ENCODE peak calls at places on chromosomes 16 and 17, in eight cellular contexts. One of them, this sample, is unnamed.

GRCh38 chr16:71846443-71846842 is 667 bp downstream of the ATXN1L start:
- DNase-seq in mucosa of descending colon: no peak
- DNase-seq in HFF-Myc: no peak
- DNase-seq in cardiac muscle cell: peak; percentile 27
- DNase-seq in WTC11: peak; percentile 21
- DNase-seq in tibial nerve: no peak
- DNase-seq in psoas muscle: no peak
- DNase-seq in activated CD8-positive, alpha-beta T cell treated with anti-CD3 and anti-CD28 coated beads for 36 hours: peak; percentile 36
- DNase-seq in this sample: no peak

GRCh38 chr17:10790491-10791401 is 13.2 kb downstream of the TMEM238L start:
- DNase-seq in mucosa of descending colon: no peak
- DNase-seq in HFF-Myc: no peak
- DNase-seq in cardiac muscle cell: no peak
- DNase-seq in WTC11: no peak
- DNase-seq in tibial nerve: peak; percentile 29
- DNase-seq in psoas muscle: no peak
- DNase-seq in activated CD8-positive, alpha-beta T cell treated with anti-CD3 and anti-CD28 coated beads for 36 hours: no peak
- DNase-seq in this sample: no peak

GRCh38 chr17:67212716-67213417 is 32.1 kb downstream of the HELZ start:
- DNase-seq in mucosa of descending colon: no peak
- DNase-seq in HFF-Myc: no peak
- DNase-seq in cardiac muscle cell: peak; percentile 68
- DNase-seq in WTC11: no peak
- DNase-seq in tibial nerve: no peak
- DNase-seq in psoas muscle: no peak
- DNase-seq in activated CD8-positive, alpha-beta T cell treated with anti-CD3 and anti-CD28 coated beads for 36 hours: no peak
- DNase-seq in this sample: no peak

GRCh38 chr17:42153919-42154491 is 784 bp downstream of the RAB5C start:
- DNase-seq in mucosa of descending colon: no peak
- DNase-seq in HFF-Myc: no peak
- DNase-seq in cardiac muscle cell: peak; percentile 41
- DNase-seq in WTC11: no peak
- DNase-seq in tibial nerve: no peak
- DNase-seq in psoas muscle: no peak
- DNase-seq in activated CD8-positive, alpha-beta T cell treated with anti-CD3 and anti-CD28 coated beads for 36 hours: no peak
- DNase-seq in this sample: no peak

GRCh38 chr16:11727945-11728543 is 14.6 kb downstream of the TXNDC11 start:
- DNase-seq in mucosa of descending colon: no peak
- DNase-seq in HFF-Myc: no peak
- DNase-seq in cardiac muscle cell: no peak
- DNase-seq in WTC11: no peak
- DNase-seq in tibial nerve: no peak
- DNase-seq in psoas muscle: no peak
- DNase-seq in activated CD8-positive, alpha-beta T cell treated with anti-CD3 and anti-CD28 coated beads for 36 hours: no peak
- DNase-seq in this sample: no peak

GRCh38 chr17:32285770-32286517 is 20.3 kb downstream of the RHBDL3 start:
- DNase-seq in mucosa of descending colon: no peak
- DNase-seq in HFF-Myc: no peak
- DNase-seq in cardiac muscle cell: no peak
- DNase-seq in WTC11: no peak
- DNase-seq in tibial nerve: no peak
- DNase-seq in psoas muscle: no peak
- DNase-seq in activated CD8-positive, alpha-beta T cell treated with anti-CD3 and anti-CD28 coated beads for 36 hours: no peak
- DNase-seq in this sample: no peak

GRCh38 chr17:60473788-60474187 is 51.5 kb downstream of the CHCT1 start:
- DNase-seq in mucosa of descending colon: no peak
- DNase-seq in HFF-Myc: peak; percentile 22
- DNase-seq in cardiac muscle cell: no peak
- DNase-seq in WTC11: no peak
- DNase-seq in tibial nerve: no peak
- DNase-seq in psoas muscle: no peak
- DNase-seq in activated CD8-positive, alpha-beta T cell treated with anti-CD3 and anti-CD28 coated beads for 36 hours: no peak
- DNase-seq in this sample: no peak

GRCh38 chr16:54657058-54657708 is 273.5 kb upstream of the IRX5 start:
- DNase-seq in mucosa of descending colon: no peak
- DNase-seq in HFF-Myc: peak; percentile 10
- DNase-seq in cardiac muscle cell: peak; percentile 27
- DNase-seq in WTC11: no peak
- DNase-seq in tibial nerve: no peak
- DNase-seq in psoas muscle: no peak
- DNase-seq in activated CD8-positive, alpha-beta T cell treated with anti-CD3 and anti-CD28 coated beads for 36 hours: no peak
- DNase-seq in this sample: no peak

GRCh38 chr16:86104537-86105048 is 205.6 kb downstream of the IRF8 start:
- DNase-seq in mucosa of descending colon: no peak
- DNase-seq in HFF-Myc: no peak
- DNase-seq in cardiac muscle cell: no peak
- DNase-seq in WTC11: no peak
- DNase-seq in tibial nerve: no peak
- DNase-seq in psoas muscle: no peak
- DNase-seq in activated CD8-positive, alpha-beta T cell treated with anti-CD3 and anti-CD28 coated beads for 36 hours: no peak
- DNase-seq in this sample: no peak

GRCh38 chr17:42422412-42422957 is 571 bp downstream of the CAVIN1 start:
- DNase-seq in mucosa of descending colon: peak; percentile 58
- DNase-seq in HFF-Myc: no peak
- DNase-seq in cardiac muscle cell: peak; percentile 35
- DNase-seq in WTC11: peak; percentile 53
- DNase-seq in tibial nerve: no peak
- DNase-seq in psoas muscle: peak; percentile 76
- DNase-seq in activated CD8-positive, alpha-beta T cell treated with anti-CD3 and anti-CD28 coated beads for 36 hours: peak; percentile 56
- DNase-seq in this sample: peak; percentile 36

GRCh38 chr16:56838622-56839337 is 26.2 kb upstream of the SLC12A3 start:
- DNase-seq in mucosa of descending colon: no peak
- DNase-seq in HFF-Myc: no peak
- DNase-seq in cardiac muscle cell: no peak
- DNase-seq in WTC11: no peak
- DNase-seq in tibial nerve: no peak
- DNase-seq in psoas muscle: no peak
- DNase-seq in activated CD8-positive, alpha-beta T cell treated with anti-CD3 and anti-CD28 coated beads for 36 hours: no peak
- DNase-seq in this sample: no peak

GRCh38 chr17:31582151-31582907 is 190.9 kb downstream of the RAB11FIP4 start:
- DNase-seq in mucosa of descending colon: peak; percentile 74
- DNase-seq in HFF-Myc: no peak
- DNase-seq in cardiac muscle cell: peak; percentile 77
- DNase-seq in WTC11: no peak
- DNase-seq in tibial nerve: no peak
- DNase-seq in psoas muscle: peak; percentile 75
- DNase-seq in activated CD8-positive, alpha-beta T cell treated with anti-CD3 and anti-CD28 coated beads for 36 hours: peak; percentile 19
- DNase-seq in this sample: no peak

GRCh38 chr17:74276561-74277009 is 2.6 kb downstream of the DNAI2 start:
- DNase-seq in mucosa of descending colon: no peak
- DNase-seq in HFF-Myc: no peak
- DNase-seq in cardiac muscle cell: peak; percentile 79
- DNase-seq in WTC11: no peak
- DNase-seq in tibial nerve: peak; percentile 52
- DNase-seq in psoas muscle: no peak
- DNase-seq in activated CD8-positive, alpha-beta T cell treated with anti-CD3 and anti-CD28 coated beads for 36 hours: no peak
- DNase-seq in this sample: no peak

GRCh38 chr16:85613609-85614337 is 651 bp downstream of the GSE1 start:
- DNase-seq in mucosa of descending colon: peak; percentile 83
- DNase-seq in HFF-Myc: no peak
- DNase-seq in cardiac muscle cell: peak; percentile 58
- DNase-seq in WTC11: peak; percentile 76
- DNase-seq in tibial nerve: peak; percentile 49
- DNase-seq in psoas muscle: peak; percentile 80
- DNase-seq in activated CD8-positive, alpha-beta T cell treated with anti-CD3 and anti-CD28 coated beads for 36 hours: peak; percentile 53
- DNase-seq in this sample: peak; percentile 31

GRCh38 chr17:58699771-58700170 is 7.4 kb downstream of the RAD51C start:
- DNase-seq in mucosa of descending colon: no peak
- DNase-seq in HFF-Myc: no peak
- DNase-seq in cardiac muscle cell: no peak
- DNase-seq in WTC11: no peak
- DNase-seq in tibial nerve: no peak
- DNase-seq in psoas muscle: no peak
- DNase-seq in activated CD8-positive, alpha-beta T cell treated with anti-CD3 and anti-CD28 coated beads for 36 hours: no peak
- DNase-seq in this sample: no peak

GRCh38 chr17:42107597-42108576 is 4.6 kb downstream of the DHX58 start:
- DNase-seq in mucosa of descending colon: peak; percentile 88
- DNase-seq in HFF-Myc: peak; percentile 29
- DNase-seq in cardiac muscle cell: peak; percentile 60
- DNase-seq in WTC11: peak; percentile 99
- DNase-seq in tibial nerve: peak; percentile 53
- DNase-seq in psoas muscle: peak; percentile 83
- DNase-seq in activated CD8-positive, alpha-beta T cell treated with anti-CD3 and anti-CD28 coated beads for 36 hours: peak; percentile 94
- DNase-seq in this sample: peak; percentile 94

GRCh38 chr16:68985855-68986254 is 119.6 kb upstream of the HAS3 start:
- DNase-seq in mucosa of descending colon: no peak
- DNase-seq in HFF-Myc: no peak
- DNase-seq in cardiac muscle cell: peak; percentile 48
- DNase-seq in WTC11: no peak
- DNase-seq in tibial nerve: no peak
- DNase-seq in psoas muscle: no peak
- DNase-seq in activated CD8-positive, alpha-beta T cell treated with anti-CD3 and anti-CD28 coated beads for 36 hours: no peak
- DNase-seq in this sample: no peak

GRCh38 chr17:41500131-41500911 is 5.1 kb downstream of the KRT13 start:
- DNase-seq in mucosa of descending colon: no peak
- DNase-seq in HFF-Myc: peak; percentile 33
- DNase-seq in cardiac muscle cell: peak; percentile 41
- DNase-seq in WTC11: no peak
- DNase-seq in tibial nerve: no peak
- DNase-seq in psoas muscle: no peak
- DNase-seq in activated CD8-positive, alpha-beta T cell treated with anti-CD3 and anti-CD28 coated beads for 36 hours: no peak
- DNase-seq in this sample: no peak

GRCh38 chr16:22878955-22879354 is 65.0 kb downstream of the HS3ST2 start:
- DNase-seq in mucosa of descending colon: no peak
- DNase-seq in HFF-Myc: no peak
- DNase-seq in cardiac muscle cell: no peak
- DNase-seq in WTC11: no peak
- DNase-seq in tibial nerve: no peak
- DNase-seq in psoas muscle: no peak
- DNase-seq in activated CD8-positive, alpha-beta T cell treated with anti-CD3 and anti-CD28 coated beads for 36 hours: no peak
- DNase-seq in this sample: no peak

GRCh38 chr17:73957564-73957963 is 245.9 kb upstream of the RPL38 start:
- DNase-seq in mucosa of descending colon: peak; percentile 55
- DNase-seq in HFF-Myc: no peak
- DNase-seq in cardiac muscle cell: no peak
- DNase-seq in WTC11: no peak
- DNase-seq in tibial nerve: no peak
- DNase-seq in psoas muscle: no peak
- DNase-seq in activated CD8-positive, alpha-beta T cell treated with anti-CD3 and anti-CD28 coated beads for 36 hours: no peak
- DNase-seq in this sample: no peak

GRCh38 chr16:57186630-57187507 is 740 bp downstream of the RSPRY1 start:
- DNase-seq in mucosa of descending colon: peak; percentile 52
- DNase-seq in HFF-Myc: no peak
- DNase-seq in cardiac muscle cell: peak; percentile 27
- DNase-seq in WTC11: no peak
- DNase-seq in tibial nerve: no peak
- DNase-seq in psoas muscle: no peak
- DNase-seq in activated CD8-positive, alpha-beta T cell treated with anti-CD3 and anti-CD28 coated beads for 36 hours: peak; percentile 29
- DNase-seq in this sample: peak; percentile 20

GRCh38 chr16:83586036-83586810 is 221.6 kb upstream of the HSBP1 start:
- DNase-seq in mucosa of descending colon: no peak
- DNase-seq in HFF-Myc: no peak
- DNase-seq in cardiac muscle cell: no peak
- DNase-seq in WTC11: no peak
- DNase-seq in tibial nerve: no peak
- DNase-seq in psoas muscle: no peak
- DNase-seq in activated CD8-positive, alpha-beta T cell treated with anti-CD3 and anti-CD28 coated beads for 36 hours: no peak
- DNase-seq in this sample: no peak

GRCh38 chr17:48074322-48075054 is 26.3 kb downstream of the NFE2L1 start:
- DNase-seq in mucosa of descending colon: no peak
- DNase-seq in HFF-Myc: peak; percentile 63
- DNase-seq in cardiac muscle cell: peak; percentile 87
- DNase-seq in WTC11: peak; percentile 80
- DNase-seq in tibial nerve: peak; percentile 99
- DNase-seq in psoas muscle: peak; percentile 83
- DNase-seq in activated CD8-positive, alpha-beta T cell treated with anti-CD3 and anti-CD28 coated beads for 36 hours: peak; percentile 89
- DNase-seq in this sample: peak; percentile 36
- TF ChIP-seq CTCF in mucosa of descending colon: peak; percentile 53
- TF ChIP-seq CTCF in HFF-Myc: peak; percentile 79
- TF ChIP-seq CTCF in cardiac muscle cell: peak; percentile 82
- TF ChIP-seq CTCF in WTC11: peak; percentile 35
- TF ChIP-seq CTCF in tibial nerve: peak; percentile 76
- TF ChIP-seq CTCF in psoas muscle: peak; percentile 87
- TF ChIP-seq CTCF in activated CD8-positive, alpha-beta T cell treated with anti-CD3 and anti-CD28 coated beads for 36 hours: peak; percentile 79
- TF ChIP-seq CTCF in this sample: no peak

GRCh38 chr16:78230832-78231231 is 131.4 kb downstream of the WWOX start:
- DNase-seq in mucosa of descending colon: no peak
- DNase-seq in HFF-Myc: no peak
- DNase-seq in cardiac muscle cell: peak; percentile 1
- DNase-seq in WTC11: no peak
- DNase-seq in tibial nerve: no peak
- DNase-seq in psoas muscle: no peak
- DNase-seq in activated CD8-positive, alpha-beta T cell treated with anti-CD3 and anti-CD28 coated beads for 36 hours: no peak
- DNase-seq in this sample: no peak

GRCh38 chr16:78228704-78229103 is 129.2 kb downstream of the WWOX start:
- DNase-seq in mucosa of descending colon: no peak
- DNase-seq in HFF-Myc: no peak
- DNase-seq in cardiac muscle cell: no peak
- DNase-seq in WTC11: no peak
- DNase-seq in tibial nerve: no peak
- DNase-seq in psoas muscle: no peak
- DNase-seq in activated CD8-positive, alpha-beta T cell treated with anti-CD3 and anti-CD28 coated beads for 36 hours: no peak
- DNase-seq in this sample: no peak

GRCh38 chr16:78224342-78224741 is 124.9 kb downstream of the WWOX start:
- DNase-seq in mucosa of descending colon: no peak
- DNase-seq in HFF-Myc: no peak
- DNase-seq in cardiac muscle cell: no peak
- DNase-seq in WTC11: no peak
- DNase-seq in tibial nerve: no peak
- DNase-seq in psoas muscle: no peak
- DNase-seq in activated CD8-positive, alpha-beta T cell treated with anti-CD3 and anti-CD28 coated beads for 36 hours: no peak
- DNase-seq in this sample: no peak

GRCh38 chr16:78227855-78228254 is 128.4 kb downstream of the WWOX start:
- DNase-seq in mucosa of descending colon: no peak
- DNase-seq in HFF-Myc: no peak
- DNase-seq in cardiac muscle cell: no peak
- DNase-seq in WTC11: no peak
- DNase-seq in tibial nerve: no peak
- DNase-seq in psoas muscle: no peak
- DNase-seq in activated CD8-positive, alpha-beta T cell treated with anti-CD3 and anti-CD28 coated beads for 36 hours: no peak
- DNase-seq in this sample: no peak
- TF ChIP-seq CTCF in mucosa of descending colon: no peak
- TF ChIP-seq CTCF in HFF-Myc: no peak
- TF ChIP-seq CTCF in cardiac muscle cell: no peak
- TF ChIP-seq CTCF in WTC11: no peak
- TF ChIP-seq CTCF in tibial nerve: no peak
- TF ChIP-seq CTCF in psoas muscle: peak; percentile 36
- TF ChIP-seq CTCF in activated CD8-positive, alpha-beta T cell treated with anti-CD3 and anti-CD28 coated beads for 36 hours: no peak
- TF ChIP-seq CTCF in this sample: no peak

DNA sequence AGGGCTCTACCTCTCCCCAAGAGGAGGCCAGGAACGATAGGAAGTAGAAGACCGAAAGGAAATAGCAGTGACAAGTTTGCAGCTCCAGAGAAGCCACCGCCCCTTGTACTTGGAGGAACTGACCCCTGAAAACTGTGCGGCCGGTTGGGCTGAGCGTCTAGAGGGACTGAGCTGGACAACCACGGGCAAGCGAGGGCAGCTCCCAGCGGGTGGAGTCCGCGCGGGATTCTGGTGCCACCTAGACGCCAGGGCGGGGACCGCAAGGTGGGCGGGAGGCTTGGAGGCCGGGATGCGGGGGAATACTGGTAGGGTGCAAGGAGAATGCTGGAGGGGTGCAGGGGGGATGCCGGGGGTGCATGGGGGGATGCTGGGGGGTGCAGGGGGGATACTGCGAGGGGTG is 1.3 kb upstream of the SLC6A4 start:
- DNase-seq in mucosa of descending colon: no peak
- DNase-seq in HFF-Myc: no peak
- DNase-seq in cardiac muscle cell: peak; percentile 49
- DNase-seq in WTC11: peak; percentile 75
- DNase-seq in tibial nerve: peak; percentile 15
- DNase-seq in psoas muscle: peak; percentile 73
- DNase-seq in activated CD8-positive, alpha-beta T cell treated with anti-CD3 and anti-CD28 coated beads for 36 hours: peak; percentile 29
- DNase-seq in this sample: no peak
- TF ChIP-seq CTCF in mucosa of descending colon: no peak
- TF ChIP-seq CTCF in HFF-Myc: peak; percentile 49
- TF ChIP-seq CTCF in cardiac muscle cell: peak; percentile 33
- TF ChIP-seq CTCF in WTC11: no peak
- TF ChIP-seq CTCF in tibial nerve: peak; percentile 20
- TF ChIP-seq CTCF in psoas muscle: peak; percentile 29
- TF ChIP-seq CTCF in activated CD8-positive, alpha-beta T cell treated with anti-CD3 and anti-CD28 coated beads for 36 hours: no peak
- TF ChIP-seq CTCF in this sample: no peak

GRCh38 chr17:36534881-36535668 is at the start of gene PIGW:
- DNase-seq in mucosa of descending colon: peak; percentile 95
- DNase-seq in HFF-Myc: no peak
- DNase-seq in cardiac muscle cell: peak; percentile 93
- DNase-seq in WTC11: peak; percentile 91
- DNase-seq in tibial nerve: peak; percentile 70
- DNase-seq in psoas muscle: peak; percentile 95
- DNase-seq in activated CD8-positive, alpha-beta T cell treated with anti-CD3 and anti-CD28 coated beads for 36 hours: peak; percentile 86
- DNase-seq in this sample: peak; percentile 88
- TF ChIP-seq CTCF in mucosa of descending colon: peak; percentile 14
- TF ChIP-seq CTCF in HFF-Myc: no peak
- TF ChIP-seq CTCF in cardiac muscle cell: peak; percentile 6
- TF ChIP-seq CTCF in WTC11: no peak
- TF ChIP-seq CTCF in tibial nerve: no peak
- TF ChIP-seq CTCF in psoas muscle: peak; percentile 14
- TF ChIP-seq CTCF in activated CD8-positive, alpha-beta T cell treated with anti-CD3 and anti-CD28 coated beads for 36 hours: no peak
- TF ChIP-seq CTCF in this sample: no peak